ENCODE peak calls at places on chromosomes 12 and 14, in five cellular contexts. V is MCF 10A, W is D721Med, M is suprapubic skin, C is HTR-8/SVneo. Q is an unnamed sample.

GRCh38 chr12:50765325-50765911 is 1.5 kb downstream of the ATF1 start:
- DNase-seq in M (no peak), V (peak), C (peak), W (no peak), Q (peak)

GRCh38 chr14:72966038-72966437 is 39.8 kb downstream of the DCAF4 start:
- DNase-seq in V (no peak), C (no peak), W (no peak), M (no peak), Q (no peak)

GRCh38 chr14:105944632-105945610 is 418.5 kb downstream of the TMEM121 start:
- DNase-seq in C (peak), V (peak), M (peak), W (no peak), Q (peak)

GRCh38 chr12:84551373-84551772 is 361.2 kb downstream of the SLC6A15 start:
- DNase-seq in W (no peak), C (no peak), V (no peak), M (no peak), Q (no peak)

GRCh38 chr14:36006623-36007022 is 169.9 kb downstream of the PTCSC3 start:
- DNase-seq in C (no peak), V (no peak), W (no peak), M (no peak), Q (no peak)

GRCh38 chr12:102010265-102010994 is 51.4 kb downstream of the WASHC3 start:
- DNase-seq in C (no peak), V (peak), M (no peak), W (no peak), Q (no peak)

GRCh38 chr14:33754264-33754663 is 196.6 kb downstream of the EGLN3 start:
- DNase-seq in W (no peak), V (no peak), C (peak), M (no peak), Q (no peak)

GRCh38 chr12:53219116-53219955 is 12.3 kb upstream of the ITGB7 start:
- DNase-seq in W (no peak), C (no peak), M (no peak), V (peak), Q (no peak)

GRCh38 chr12:81692008-81692407 is 67.1 kb downstream of the PPFIA2 start:
- DNase-seq in V (peak), M (no peak), W (no peak), C (no peak), Q (no peak)

GRCh38 chr14:77599894-77600293 is 16.5 kb downstream of the SPTLC2 start:
- DNase-seq in M (no peak), C (no peak), V (no peak), W (no peak), Q (no peak)

GRCh38 chr14:104827173-104828055 is 26.5 kb downstream of the ZBTB42 start:
- DNase-seq in W (peak), C (peak), M (no peak), V (no peak), Q (peak)

GRCh38 chr12:32336261-32336660 is 63.1 kb upstream of the FGD4 start:
- DNase-seq in M (no peak), V (no peak), W (no peak), C (no peak), Q (no peak)

GRCh38 chr14:51873221-51873893 is 12.9 kb downstream of the GNG2 start:
- DNase-seq in C (peak), V (peak), W (no peak), M (no peak), Q (peak)

Q was measured in NCI-H345.